ENCODE peak calls at places on chromosomes 3 and 15, in six cellular contexts. Y is posterior cingulate gyrus, K is pulmonary artery endothelial cell, A is adrenal gland, T is ecto neural progenitor cell, V is H9. U is an unnamed sample.

GRCh38 chr3:79947469-79947868 is 179.7 kb upstream of the ROBO1 start:
- DNase-seq in V (no peak), K (no peak), T (no peak), A (no peak), Y (no peak), U (no peak)

GRCh38 chr3:37221407-37221806 is 47.0 kb upstream of the LRRFIP2 start:
- DNase-seq in K (no peak), T (no peak), V (no peak), Y (no peak), A (no peak), U (no peak)

GRCh38 chr3:242986-243706 is 46.6 kb downstream of the CHL1 start:
- DNase-seq in Y (no peak), K (no peak), A (no peak), V (no peak), T (no peak), U (no peak)

GRCh38 chr3:31288641-31289100 is 244.1 kb upstream of the STT3B start:
- DNase-seq in K (peak; percentile 44), A (peak; percentile 43), Y (no peak), V (peak; percentile 53), T (peak; percentile 86), U (no peak)

GRCh38 chr3:52245322-52246263 is at the start of gene PPM1M:
- DNase-seq in T (peak; percentile 76), A (no peak), K (no peak), V (peak; percentile 73), Y (no peak), U (no peak)

GRCh38 chr3:60841355-60841754 is 409.9 kb downstream of the FHIT start:
- DNase-seq in Y (no peak), K (no peak), V (no peak), A (no peak), T (no peak), U (no peak)

GRCh38 chr15:74174216-74174965 is 881 bp downstream of the ISLR start:
- DNase-seq in V (peak; percentile 35), Y (no peak), K (no peak), A (no peak), T (no peak), U (no peak)

GRCh38 chr3:40417845-40418543 is 31.0 kb downstream of the ENTPD3 start:
- DNase-seq in K (no peak), T (no peak), V (no peak), Y (no peak), A (no peak), U (no peak)

GRCh38 chr3:109338322-109338721 is 976 bp upstream of the DPPA4 start:
- DNase-seq in Y (no peak), K (no peak), A (no peak), T (no peak), V (no peak), U (no peak)

GRCh38 chr3:13863929-13864595 is 15.8 kb downstream of the WNT7A start:
- DNase-seq in K (no peak), Y (no peak), V (no peak), T (no peak), A (no peak), U (no peak)

GRCh38 chr3:71728632-71729342 is 3.6 kb upstream of the EIF4E3 start:
- DNase-seq in Y (peak; percentile 71), T (peak; percentile 68), V (peak; percentile 84), K (no peak), A (no peak), U (no peak)

GRCh38 chr3:35987386-35987785 is 348.1 kb downstream of the ARPP21 start:
- DNase-seq in A (no peak), T (no peak), K (no peak), V (no peak), Y (no peak), U (no peak)

GRCh38 chr3:129577356-129577755 is 29.1 kb downstream of the PLXND1 start:
- DNase-seq in Y (no peak), V (no peak), A (peak; percentile 53), K (no peak), T (no peak), U (no peak)

GRCh38 chr3:29440321-29441019 is 159.6 kb downstream of the RBMS3 start:
- DNase-seq in V (no peak), A (no peak), T (no peak), Y (no peak), K (no peak), U (no peak)

GRCh38 chr3:9600597-9600996 is 47.0 kb upstream of the LHFPL4 start:
- DNase-seq in K (no peak), V (no peak), A (peak; percentile 56), T (no peak), Y (no peak), U (no peak)

GRCh38 chr15:65914371-65914770 is 45.1 kb downstream of the RAB11A start:
- DNase-seq in T (no peak), K (no peak), Y (no peak), A (no peak), V (no peak), U (no peak)

GRCh38 chr15:68316061-68316804 is 38.7 kb downstream of the FEM1B start:
- DNase-seq in T (peak; percentile 64), Y (no peak), V (peak; percentile 79), A (no peak), K (no peak), U (no peak)

GRCh38 chr3:58594117-58594516 is 16.9 kb upstream of the FAM107A start:
- DNase-seq in A (no peak), Y (no peak), T (no peak), K (no peak), V (no peak), U (no peak)

GRCh38 chr3:46472056-46472455 is 7.4 kb upstream of the LTF start:
- DNase-seq in V (no peak), T (peak; percentile 19), K (no peak), Y (no peak), A (peak; percentile 4), U (no peak)

GRCh38 chr3:45008117-45008516 is 18.0 kb upstream of the CLEC3B start:
- DNase-seq in V (no peak), Y (no peak), K (no peak), A (no peak), T (no peak), U (no peak)

GRCh38 chr15:65917936-65918335 is 48.6 kb downstream of the RAB11A start:
- DNase-seq in A (no peak), V (no peak), T (no peak), K (no peak), Y (no peak), U (no peak)

GRCh38 chr3:127606981-127607595 is 8.9 kb downstream of the MCM2 start:
- DNase-seq in A (no peak), T (no peak), K (no peak), Y (no peak), V (no peak), U (no peak)

GRCh38 chr15:57203906-57204305 is 172.4 kb upstream of the CGNL1 start:
- DNase-seq in V (no peak), A (no peak), Y (no peak), T (no peak), K (no peak), U (no peak)

GRCh38 chr3:43620953-43621405 is 832 bp downstream of the ANO10 start:
- DNase-seq in K (no peak), A (no peak), V (no peak), Y (no peak), T (no peak), U (no peak)

GRCh38 chr3:114290911-114291901 is 2.6 kb upstream of the TIGIT start:
- DNase-seq in V (peak; percentile 95), T (peak; percentile 87), K (no peak), Y (peak; percentile 26), A (peak; percentile 50), U (peak; percentile 79)

GRCh38 chr15:74283366-74283765 is 47.2 kb downstream of the CCDC33 start:
- DNase-seq in V (no peak), T (no peak), Y (no peak), A (no peak), K (no peak), U (no peak)

GRCh38 chr15:44215594-44215993 is 20.5 kb upstream of the FRMD5 start:
- DNase-seq in K (peak; percentile 33), V (no peak), T (no peak), Y (no peak), A (no peak), U (no peak)

GRCh38 chr3:71102111-71103039 is 481.2 kb downstream of the FOXP1 start:
- DNase-seq in T (no peak), K (peak; percentile 67), V (no peak), A (no peak), Y (no peak), U (no peak)

GRCh38 chr15:89429023-89429422 is 67.4 kb downstream of the RHCG start:
- DNase-seq in A (no peak), Y (no peak), T (no peak), V (no peak), K (no peak), U (no peak)

GRCh38 chr3:192812736-192813383 is 85.5 kb upstream of the FGF12 start:
- DNase-seq in Y (no peak), K (no peak), V (no peak), A (peak; percentile 44), T (no peak), U (no peak)

GRCh38 chr15:29207027-29207757 is 62.4 kb downstream of the NSMCE3 start:
- DNase-seq in V (no peak), A (no peak), K (no peak), Y (no peak), T (no peak), U (no peak)

GRCh38 chr15:46892621-46893160 is 824.6 kb upstream of the SEMA6D start:
- DNase-seq in T (no peak), V (no peak), A (no peak), K (no peak), Y (no peak), U (no peak)

U was measured in GM12878.